ENCODE peak calls at places on chromosomes 6 and 20, in four cellular contexts. N, L, T and K are unnamed samples.

GRCh38 chr20:36396340-36396739 is 90.2 kb downstream of the DLGAP4 start:
- DNase-seq in N (no peak), L (no peak), T (no peak), K (no peak)

GRCh38 chr20:61722146-61722678 is 343.5 kb downstream of the TAF4 start:
- DNase-seq in N (peak), L (no peak), T (no peak), K (no peak)

GRCh38 chr6:85450578-85450884 is 648 bp downstream of the NT5E start:
- DNase-seq in N (no peak), L (no peak), T (no peak), K (no peak)

GRCh38 chr20:58028123-58028522 is 200.3 kb downstream of the ANKRD60 start:
- DNase-seq in N (no peak), L (no peak), T (no peak), K (no peak)

GRCh38 chr6:36094786-36095496 is 35.4 kb upstream of the MAPK13 start:
- DNase-seq in N (peak), L (peak), T (peak), K (peak)

GRCh38 chr20:29878777-29879442 is 1378.6 kb upstream of the DEFB115 start:
- DNase-seq in N (peak), L (no peak), T (no peak), K (no peak)

GRCh38 chr6:37482356-37483292 is 17.1 kb downstream of the CCDC167 start:
- DNase-seq in N (no peak), L (no peak), T (no peak), K (no peak)

GRCh38 chr6:46651006-46651405 is 1.6 kb downstream of the CYP39A1 start:
- DNase-seq in N (no peak), L (no peak), T (no peak), K (no peak)

GRCh38 chr20:48635361-48635760 is 192.4 kb downstream of the PREX1 start:
- DNase-seq in N (no peak), L (no peak), T (no peak), K (no peak)

GRCh38 chr6:13624871-13625288 is 9.7 kb downstream of the NOL7 start:
- DNase-seq in N (peak), L (peak), T (peak), K (peak)

GRCh38 chr6:127299522-127300240 is 33.0 kb downstream of the RNF146 start:
- DNase-seq in N (no peak), L (no peak), T (no peak), K (no peak)

GRCh38 chr6:35494161-35494563 is 2.7 kb downstream of the TEAD3 start:
- DNase-seq in N (peak), L (no peak), T (no peak), K (no peak)

GRCh38 chr6:36067374-36068011 is 39.9 kb downstream of the MAPK14 start:
- DNase-seq in N (no peak), L (peak), T (no peak), K (no peak)

GRCh38 chr20:44861547-44862006 is 23.9 kb upstream of the YWHAB start:
- DNase-seq in N (no peak), L (no peak), T (no peak), K (no peak)

GRCh38 chr20:535958-536357 is 7.6 kb downstream of the CSNK2A1 start:
- DNase-seq in N (no peak), L (no peak), T (no peak), K (no peak)

GRCh38 chr20:39036011-39036410 is 73.9 kb downstream of the DHX35 start:
- DNase-seq in N (no peak), L (no peak), T (no peak), K (no peak)

GRCh38 chr6:165825416-165825815 is 162.4 kb upstream of the PDE10A start:
- DNase-seq in N (no peak), L (no peak), T (no peak), K (no peak)

GRCh38 chr6:165822501-165822900 is 159.5 kb upstream of the PDE10A start:
- DNase-seq in N (no peak), L (no peak), T (no peak), K (no peak)

GRCh38 chr6:165820934-165821333 is 157.9 kb upstream of the PDE10A start:
- DNase-seq in N (no peak), L (no peak), T (no peak), K (no peak)

GRCh38 chr6:165821754-165822153 is 158.7 kb upstream of the PDE10A start:
- DNase-seq in N (no peak), L (no peak), T (no peak), K (peak)

GRCh38 chr6:165823609-165824326 is 160.7 kb upstream of the PDE10A start:
- DNase-seq in N (no peak), L (no peak), T (no peak), K (no peak)
- TF ChIP-seq ZBTB33 in N (no peak), L (no peak), T (no peak), K (no peak)

GRCh38 chr6:169864148-169865030 is 113.0 kb downstream of the ERMARD start:
- DNase-seq in N (no peak), L (no peak), T (no peak), K (no peak)
- TF ChIP-seq ZBTB33 in N (no peak), L (no peak), T (no peak), K (no peak)

DNA sequence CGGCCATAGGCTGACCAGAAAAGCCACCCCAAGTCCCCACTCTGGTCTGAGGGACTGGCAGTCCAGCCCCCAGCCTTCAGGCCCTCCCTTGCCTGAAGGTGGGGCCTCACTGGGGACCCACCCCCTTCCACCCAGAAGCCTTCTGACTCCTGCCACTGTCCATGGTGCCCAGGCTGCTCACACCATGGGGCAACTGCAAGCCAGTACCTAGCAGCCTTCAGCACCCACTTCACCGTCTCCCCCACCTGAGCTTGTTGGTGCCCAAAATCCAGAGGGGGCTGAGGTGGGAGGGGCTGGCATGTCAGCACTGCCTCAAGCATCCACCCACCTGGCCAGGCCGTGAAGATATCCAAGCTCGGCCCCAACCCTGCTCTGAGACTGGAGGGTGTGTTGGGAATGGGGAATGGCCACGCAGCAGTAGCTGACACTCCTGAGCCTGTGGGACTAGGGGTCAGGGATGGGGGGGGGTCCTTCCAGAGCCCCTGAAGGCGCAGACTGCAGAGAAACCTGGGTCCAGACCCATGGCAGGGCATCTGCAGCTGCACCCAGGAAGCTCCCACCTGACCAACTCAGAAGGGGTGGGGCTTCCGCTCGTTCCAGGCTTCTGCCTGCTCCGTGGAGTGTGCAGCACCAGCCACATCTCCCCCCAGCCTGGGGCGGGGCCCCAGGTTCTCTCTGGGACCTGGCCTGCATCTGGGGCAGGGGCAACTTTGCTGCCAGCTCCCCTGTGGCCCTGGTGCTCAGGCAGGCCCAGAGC is 942.1 kb upstream of the EPHA7 start:
- DNase-seq in N (no peak), L (no peak), T (no peak), K (no peak)
- TF ChIP-seq ZBTB33 in N (no peak), L (no peak), T (no peak), K (no peak)

GRCh38 chr6:128993161-128993560 is 110.2 kb downstream of the LAMA2 start:
- DNase-seq in N (no peak), L (no peak), T (no peak), K (no peak)
- TF ChIP-seq ZBTB33 in N (no peak), L (no peak), T (no peak), K (no peak)

DNA sequence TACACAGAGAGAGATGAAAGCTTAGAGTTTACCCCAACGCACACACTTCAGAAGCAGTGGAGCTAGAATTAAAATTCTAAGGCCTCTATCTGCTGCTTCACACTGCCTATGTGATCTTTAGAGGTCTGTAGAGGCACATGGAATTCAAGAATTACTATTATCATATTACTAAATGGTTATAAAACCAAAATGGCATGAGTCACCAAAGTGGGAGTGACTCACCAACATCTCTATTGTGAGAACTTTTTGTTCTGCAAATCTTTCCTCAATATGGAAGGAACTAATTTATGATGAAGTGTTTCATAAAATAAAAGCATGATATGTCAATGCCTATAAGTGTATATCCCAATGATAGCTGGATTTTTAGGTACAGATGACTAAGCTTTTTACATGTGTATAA is 28.5 kb upstream of the TMEM244 start:
- DNase-seq in N (no peak), L (no peak), T (no peak), K (no peak)
- TF ChIP-seq ZBTB33 in N (no peak), L (no peak), T (no peak), K (no peak)

DNA sequence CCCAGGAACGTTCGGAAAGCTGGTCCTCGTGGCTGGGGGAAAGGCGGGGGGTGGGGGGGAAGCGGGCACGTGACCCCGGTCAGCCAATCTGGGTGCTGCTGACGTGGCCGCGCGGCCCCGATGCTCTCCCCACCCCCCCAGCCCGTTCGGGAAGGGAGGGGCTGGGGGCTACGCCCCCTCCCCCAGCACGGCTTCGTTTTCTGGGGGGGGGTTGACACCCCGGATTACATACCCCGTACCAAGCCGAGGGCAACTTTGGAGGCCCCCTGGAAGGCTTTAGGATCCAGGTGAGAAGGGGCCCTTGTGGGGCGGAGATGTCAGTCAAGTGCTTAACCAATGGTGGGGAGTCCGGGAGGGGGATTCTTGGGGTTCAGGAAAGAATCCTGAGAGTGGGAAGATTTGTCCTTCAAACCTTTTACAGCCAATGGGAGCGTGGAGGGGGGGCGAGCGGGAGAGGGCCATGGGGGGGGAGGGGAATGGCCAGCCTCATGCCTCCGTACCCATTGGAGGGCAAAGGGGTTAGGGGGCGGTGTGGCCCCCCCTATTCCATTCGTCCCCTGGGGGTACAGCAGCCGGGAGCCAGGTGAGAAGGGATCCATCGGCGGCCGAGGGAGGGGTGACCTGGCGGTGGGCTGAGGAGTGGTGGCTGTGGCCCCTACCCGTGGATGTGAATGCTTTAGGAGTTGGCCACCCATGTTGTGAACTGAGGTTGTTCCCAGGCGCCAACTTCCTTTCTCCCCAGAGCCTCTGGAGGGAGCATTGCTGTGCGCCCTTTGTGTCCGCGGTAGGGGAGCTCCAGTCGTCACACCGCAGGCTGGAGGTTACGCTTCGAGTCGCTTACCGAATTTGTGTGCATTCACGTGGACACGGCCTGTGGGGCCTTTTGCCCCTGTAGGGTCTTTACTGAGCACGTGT is 633 bp downstream of the BRD2 start:
- DNase-seq in N (peak), L (peak), T (peak), K (peak)
- TF ChIP-seq ZBTB33 in N (no peak), L (no peak), T (peak), K (no peak)

GRCh38 chr6:56699066-56699654 is 56.5 kb upstream of the DST start:
- DNase-seq in N (no peak), L (peak), T (peak), K (no peak)
- TF ChIP-seq ZBTB33 in N (no peak), L (no peak), T (no peak), K (no peak)

DNA sequence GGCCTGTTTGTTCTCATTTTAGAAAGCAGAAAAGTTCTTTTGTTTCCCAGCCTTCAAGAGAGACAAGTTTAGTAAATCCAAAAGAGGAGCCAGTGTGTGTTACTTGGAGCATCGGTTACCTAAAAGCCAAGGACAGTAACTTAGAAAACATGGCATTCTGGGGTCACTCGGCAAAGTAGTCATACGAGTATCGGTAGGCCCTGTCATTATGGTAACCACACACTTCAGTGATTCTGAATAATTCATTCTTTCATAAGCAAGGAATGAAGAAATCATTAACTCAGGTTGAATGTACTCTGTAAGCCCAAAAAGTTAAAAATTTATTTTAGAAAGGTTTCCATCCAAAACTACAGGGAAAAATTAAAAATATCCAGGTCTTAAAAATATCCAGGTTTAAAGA is 34.0 kb downstream of the CNKSR3 start:
- DNase-seq in N (no peak), L (no peak), T (no peak), K (no peak)
- TF ChIP-seq ZBTB33 in N (no peak), L (no peak), T (no peak), K (no peak)

DNA sequence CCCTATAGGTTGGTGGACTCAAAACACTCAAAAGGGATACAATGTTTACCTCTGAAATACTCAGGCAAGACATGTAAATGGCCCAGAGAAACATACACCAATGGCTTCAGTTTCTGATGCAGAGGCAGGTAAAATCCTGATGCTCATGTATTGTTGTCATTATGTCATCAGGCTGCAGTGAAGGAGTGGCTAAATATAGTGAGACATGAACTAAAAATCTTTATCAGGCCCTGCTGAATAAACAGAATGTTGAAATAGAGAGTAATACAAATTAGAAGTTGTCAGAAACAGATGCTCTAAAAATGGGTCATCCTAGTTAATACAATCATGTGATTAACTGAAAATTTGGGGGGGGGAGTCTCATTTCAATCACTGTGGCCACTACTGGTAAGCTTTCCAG is 20.4 kb downstream of the PTPRK start:
- DNase-seq in N (no peak), L (no peak), T (peak), K (no peak)
- TF ChIP-seq ZBTB33 in N (no peak), L (no peak), T (no peak), K (no peak)

GRCh38 chr6:113636357-113636824 is 220.8 kb upstream of the MARCKS start:
- DNase-seq in N (no peak), L (no peak), T (peak), K (no peak)

GRCh38 chr6:113633638-113634037 is 223.5 kb upstream of the MARCKS start:
- DNase-seq in N (no peak), L (no peak), T (no peak), K (no peak)

GRCh38 chr6:113632220-113632864 is 224.8 kb upstream of the MARCKS start:
- DNase-seq in N (no peak), L (no peak), T (peak), K (peak)

GRCh38 chr6:113635222-113635970 is 221.7 kb upstream of the MARCKS start:
- DNase-seq in N (no peak), L (no peak), T (no peak), K (no peak)

GRCh38 chr6:113634352-113635163 is 222.6 kb upstream of the MARCKS start:
- DNase-seq in N (no peak), L (no peak), T (no peak), K (no peak)
- TF ChIP-seq ZBTB33 in N (no peak), L (no peak), T (no peak), K (no peak)